ENCODE peak calls at places on chromosomes 12 and 14, in four cellular contexts. One of them, this sample, is unnamed.

GRCh38 chr12:53726342-53726741 is 910 bp downstream of the CALCOCO1 start:
- DNase-seq in activated naive CD8-positive, alpha-beta T cell treated with anti-CD3 and anti-CD28 coated beads for 36 hours: no peak
- DNase-seq in hypothalamus: no peak
- DNase-seq in CD8-positive, alpha-beta T cell: no peak
- DNase-seq in this sample: peak

GRCh38 chr14:65637780-65638179 is 225.2 kb downstream of the FUT8 start:
- DNase-seq in activated naive CD8-positive, alpha-beta T cell treated with anti-CD3 and anti-CD28 coated beads for 36 hours: peak
- DNase-seq in hypothalamus: no peak
- DNase-seq in CD8-positive, alpha-beta T cell: no peak
- DNase-seq in this sample: no peak

GRCh38 chr12:49298160-49298559 is 3.2 kb downstream of the PRPH start:
- DNase-seq in activated naive CD8-positive, alpha-beta T cell treated with anti-CD3 and anti-CD28 coated beads for 36 hours: no peak
- DNase-seq in hypothalamus: no peak
- DNase-seq in CD8-positive, alpha-beta T cell: no peak
- DNase-seq in this sample: no peak

GRCh38 chr12:69988601-69989194 is 163.7 kb downstream of the MYRFL start:
- DNase-seq in activated naive CD8-positive, alpha-beta T cell treated with anti-CD3 and anti-CD28 coated beads for 36 hours: no peak
- DNase-seq in hypothalamus: no peak
- DNase-seq in CD8-positive, alpha-beta T cell: no peak
- DNase-seq in this sample: no peak

GRCh38 chr12:51381226-51382079 is 9.8 kb downstream of the GALNT6 start:
- DNase-seq in activated naive CD8-positive, alpha-beta T cell treated with anti-CD3 and anti-CD28 coated beads for 36 hours: no peak
- DNase-seq in hypothalamus: no peak
- DNase-seq in CD8-positive, alpha-beta T cell: no peak
- DNase-seq in this sample: no peak

GRCh38 chr14:91409991-91410401 is 7.6 kb downstream of the CCDC88C start:
- DNase-seq in activated naive CD8-positive, alpha-beta T cell treated with anti-CD3 and anti-CD28 coated beads for 36 hours: no peak
- DNase-seq in hypothalamus: no peak
- DNase-seq in CD8-positive, alpha-beta T cell: no peak
- DNase-seq in this sample: no peak

GRCh38 chr12:10849425-10849878 is at the start of gene PRR4:
- DNase-seq in activated naive CD8-positive, alpha-beta T cell treated with anti-CD3 and anti-CD28 coated beads for 36 hours: peak
- DNase-seq in hypothalamus: no peak
- DNase-seq in CD8-positive, alpha-beta T cell: no peak
- DNase-seq in this sample: no peak

GRCh38 chr12:96153131-96153724 is 40.9 kb upstream of the ELK3 start:
- DNase-seq in activated naive CD8-positive, alpha-beta T cell treated with anti-CD3 and anti-CD28 coated beads for 36 hours: no peak
- DNase-seq in hypothalamus: no peak
- DNase-seq in CD8-positive, alpha-beta T cell: no peak
- DNase-seq in this sample: no peak

GRCh38 chr12:105561981-105562726 is 231.7 kb downstream of the C12orf75 start:
- DNase-seq in activated naive CD8-positive, alpha-beta T cell treated with anti-CD3 and anti-CD28 coated beads for 36 hours: no peak
- DNase-seq in hypothalamus: no peak
- DNase-seq in CD8-positive, alpha-beta T cell: no peak
- DNase-seq in this sample: peak

GRCh38 chr12:99170461-99170860 is 477.1 kb upstream of the GARIN6 start:
- DNase-seq in activated naive CD8-positive, alpha-beta T cell treated with anti-CD3 and anti-CD28 coated beads for 36 hours: no peak
- DNase-seq in hypothalamus: no peak
- DNase-seq in CD8-positive, alpha-beta T cell: no peak
- DNase-seq in this sample: no peak

GRCh38 chr14:35046751-35047536 is 872 bp downstream of the FAM177A1 start:
- DNase-seq in activated naive CD8-positive, alpha-beta T cell treated with anti-CD3 and anti-CD28 coated beads for 36 hours: no peak
- DNase-seq in hypothalamus: no peak
- DNase-seq in CD8-positive, alpha-beta T cell: no peak
- DNase-seq in this sample: peak

GRCh38 chr12:70059373-70059772 is 183.9 kb upstream of the CNOT2 start:
- DNase-seq in activated naive CD8-positive, alpha-beta T cell treated with anti-CD3 and anti-CD28 coated beads for 36 hours: no peak
- DNase-seq in hypothalamus: no peak
- DNase-seq in CD8-positive, alpha-beta T cell: no peak
- DNase-seq in this sample: no peak

GRCh38 chr12:71694099-71694820 is 8.4 kb downstream of the TMEM19 start:
- DNase-seq in activated naive CD8-positive, alpha-beta T cell treated with anti-CD3 and anti-CD28 coated beads for 36 hours: no peak
- DNase-seq in hypothalamus: no peak
- DNase-seq in CD8-positive, alpha-beta T cell: no peak
- DNase-seq in this sample: no peak

GRCh38 chr14:58871972-58872530 is 234.3 kb downstream of the DACT1 start:
- DNase-seq in activated naive CD8-positive, alpha-beta T cell treated with anti-CD3 and anti-CD28 coated beads for 36 hours: no peak
- DNase-seq in hypothalamus: no peak
- DNase-seq in CD8-positive, alpha-beta T cell: no peak
- DNase-seq in this sample: no peak

GRCh38 chr12:131542351-131542750 is 168.5 kb upstream of the SFSWAP start:
- DNase-seq in activated naive CD8-positive, alpha-beta T cell treated with anti-CD3 and anti-CD28 coated beads for 36 hours: no peak
- DNase-seq in hypothalamus: no peak
- DNase-seq in CD8-positive, alpha-beta T cell: no peak
- DNase-seq in this sample: no peak

GRCh38 chr14:59849371-59850130 is 21.0 kb downstream of the RTN1 start:
- DNase-seq in activated naive CD8-positive, alpha-beta T cell treated with anti-CD3 and anti-CD28 coated beads for 36 hours: no peak
- DNase-seq in hypothalamus: no peak
- DNase-seq in CD8-positive, alpha-beta T cell: no peak
- DNase-seq in this sample: no peak

GRCh38 chr14:95274874-95275273 is 44.8 kb downstream of the CLMN start:
- DNase-seq in activated naive CD8-positive, alpha-beta T cell treated with anti-CD3 and anti-CD28 coated beads for 36 hours: no peak
- DNase-seq in hypothalamus: no peak
- DNase-seq in CD8-positive, alpha-beta T cell: no peak
- DNase-seq in this sample: no peak

GRCh38 chr14:95502381-95502950 is 14.0 kb downstream of the SYNE3 start:
- DNase-seq in activated naive CD8-positive, alpha-beta T cell treated with anti-CD3 and anti-CD28 coated beads for 36 hours: no peak
- DNase-seq in hypothalamus: no peak
- DNase-seq in CD8-positive, alpha-beta T cell: no peak
- DNase-seq in this sample: no peak

GRCh38 chr14:65933400-65934068 is 521.0 kb downstream of the FUT8 start:
- DNase-seq in activated naive CD8-positive, alpha-beta T cell treated with anti-CD3 and anti-CD28 coated beads for 36 hours: no peak
- DNase-seq in hypothalamus: no peak
- DNase-seq in CD8-positive, alpha-beta T cell: no peak
- DNase-seq in this sample: no peak

GRCh38 chr14:93132472-93133065 is 16.8 kb upstream of the ITPK1 start:
- DNase-seq in activated naive CD8-positive, alpha-beta T cell treated with anti-CD3 and anti-CD28 coated beads for 36 hours: peak
- DNase-seq in hypothalamus: no peak
- DNase-seq in CD8-positive, alpha-beta T cell: no peak
- DNase-seq in this sample: peak

GRCh38 chr12:51082561-51083139 is 746 bp downstream of the CSRNP2 start:
- DNase-seq in activated naive CD8-positive, alpha-beta T cell treated with anti-CD3 and anti-CD28 coated beads for 36 hours: peak
- DNase-seq in hypothalamus: peak
- DNase-seq in CD8-positive, alpha-beta T cell: no peak
- DNase-seq in this sample: peak

GRCh38 chr14:104140463-104141331 is 2.3 kb downstream of the KIF26A start:
- DNase-seq in activated naive CD8-positive, alpha-beta T cell treated with anti-CD3 and anti-CD28 coated beads for 36 hours: no peak
- DNase-seq in hypothalamus: no peak
- DNase-seq in CD8-positive, alpha-beta T cell: no peak
- DNase-seq in this sample: no peak

GRCh38 chr12:78293039-78293686 is 462.5 kb downstream of the NAV3 start:
- DNase-seq in activated naive CD8-positive, alpha-beta T cell treated with anti-CD3 and anti-CD28 coated beads for 36 hours: no peak
- DNase-seq in hypothalamus: no peak
- DNase-seq in CD8-positive, alpha-beta T cell: no peak
- DNase-seq in this sample: peak